ENCODE peak calls at places on chromosomes 3 and 15, in four cellular contexts. T is activated T-helper 1 cell treated with anti-CD3 and anti-CD28 coated beads, Interleukin-12 subunit alpha, Interleukin-12 subunit beta, Interleukin-2, Interleukin-4 antibody, amounts not matched to agents 30 ng/mL and 10 ng/mL and 1 ng/mL, durations not matched to agents 14 hours and 24 hours and 36 hours; B is stimulated activated CD8-positive, alpha-beta memory T cell treated with anti-CD3 and anti-CD28 coated beads, Interleukin-12 subunit alpha, Interleukin-12 subunit beta, amount 100 ng/mL, for 4 hours; Y is HT-29. C is an unnamed sample.

GRCh38 chr3:129576514-129577345 is 29.7 kb downstream of the PLXND1 start:
- DNase-seq in B (peak), T (peak), Y (peak), C (peak)

GRCh38 chr15:95556866-95557225 is 773.7 kb upstream of the NR2F2 start:
- DNase-seq in B (no peak), T (no peak), Y (peak), C (no peak)

GRCh38 chr15:94793641-94794040 is 562.3 kb downstream of the MCTP2 start:
- DNase-seq in B (no peak), T (no peak), Y (peak), C (no peak)

GRCh38 chr3:60582285-60582684 is 669.0 kb downstream of the FHIT start:
- DNase-seq in T (no peak), B (no peak), Y (no peak), C (no peak)

GRCh38 chr15:52523192-52523591 is 5.5 kb downstream of the MYO5A start:
- DNase-seq in Y (no peak), B (no peak), T (no peak), C (no peak)

GRCh38 chr3:9915252-9916141 is 1.4 kb upstream of the IL17RC start:
- DNase-seq in B (peak), Y (peak), T (no peak), C (peak)

GRCh38 chr3:185764168-185764988 is 60.5 kb downstream of the IGF2BP2 start:
- DNase-seq in Y (no peak), B (no peak), T (no peak), C (no peak)

GRCh38 chr3:143337387-143337786 is 217.8 kb downstream of the CHST2 start:
- DNase-seq in T (no peak), B (no peak), Y (no peak), C (no peak)

GRCh38 chr3:193509103-193509965 is 45.4 kb downstream of the ATP13A4 start:
- DNase-seq in T (no peak), Y (no peak), B (no peak), C (no peak)

GRCh38 chr15:65829150-65829764 is 37.2 kb upstream of the DENND4A start:
- DNase-seq in Y (peak), T (no peak), B (no peak), C (peak)

GRCh38 chr3:34011171-34012101 is 213.0 kb downstream of the PDCD6IP start:
- DNase-seq in B (no peak), Y (peak), T (no peak), C (peak)

GRCh38 chr3:117853923-117854322 is 1144.3 kb downstream of the TUSC7 start:
- DNase-seq in B (no peak), T (no peak), Y (peak), C (no peak)

GRCh38 chr3:73229036-73229435 is 167.6 kb downstream of the EBLN2 start:
- DNase-seq in T (no peak), Y (no peak), B (no peak), C (no peak)

GRCh38 chr3:156691920-156692319 is 17.5 kb downstream of the TIPARP start:
- DNase-seq in Y (peak), B (no peak), T (no peak), C (no peak)

C was measured in HepG2.